ENCODE peak calls at places on chromosomes 13 and 19, in ten cellular contexts. V, J, X, S, G, Q, K, O, Z and E are unnamed samples.
A peak's percentile ranks its signal among the peaks of the same experiment; 100 is the strongest.

GRCh38 chr19:34184880-34185491 is 12.7 kb downstream of the LSM14A start:
- DNase-seq in V (no peak), J (no peak), X (no peak), S (no peak), G (no peak), Q (no peak), K (no peak), O (no peak), Z (no peak), E (no peak)

GRCh38 chr19:13459351-13459750 is 46.9 kb downstream of the CACNA1A start:
- DNase-seq in V (no peak), J (no peak), X (peak; percentile 92), S (no peak), G (no peak), Q (no peak), K (no peak), O (peak; percentile 81), Z (no peak), E (no peak)

GRCh38 chr13:59970847-59971246 is 192.9 kb downstream of the DIAPH3 start:
- DNase-seq in V (no peak), J (no peak), X (no peak), S (no peak), G (no peak), Q (no peak), K (no peak), O (no peak), Z (no peak), E (no peak)

GRCh38 chr19:41808663-41809566 is 12.5 kb downstream of the CEACAM3 start:
- DNase-seq in V (no peak), J (no peak), X (no peak), S (peak; percentile 48), G (no peak), Q (no peak), K (no peak), O (no peak), Z (no peak), E (no peak)

GRCh38 chr13:97140611-97141010 is 81.5 kb upstream of the MBNL2 start:
- DNase-seq in V (no peak), J (no peak), X (no peak), S (no peak), G (no peak), Q (no peak), K (no peak), O (no peak), Z (no peak), E (peak; percentile 59)

GRCh38 chr19:38062959-38063786 is 156.2 kb downstream of the SIPA1L3 start:
- DNase-seq in V (peak; percentile 46), J (no peak), X (peak; percentile 38), S (no peak), G (peak; percentile 32), Q (no peak), K (peak; percentile 43), O (no peak), Z (no peak), E (no peak)

GRCh38 chr13:100528820-100529219 is 59.8 kb downstream of the GGACT start:
- DNase-seq in V (no peak), J (no peak), X (no peak), S (no peak), G (no peak), Q (no peak), K (no peak), O (peak; percentile 52), Z (no peak), E (no peak)

GRCh38 chr19:10565028-10565566 is 713 bp downstream of the KRI1 start:
- DNase-seq in V (peak; percentile 50), J (peak; percentile 67), X (peak; percentile 81), S (peak; percentile 45), G (peak; percentile 50), Q (peak; percentile 48), K (peak; percentile 20), O (peak; percentile 98), Z (no peak), E (no peak)

GRCh38 chr19:12952488-12953455 is 4.3 kb downstream of the GADD45GIP1 start:
- DNase-seq in V (no peak), J (no peak), X (no peak), S (no peak), G (no peak), Q (no peak), K (peak; percentile 87), O (peak; percentile 97), Z (no peak), E (no peak)

GRCh38 chr13:20311022-20311421 is 78.9 kb upstream of the GJB6 start:
- DNase-seq in V (no peak), J (no peak), X (no peak), S (no peak), G (no peak), Q (no peak), K (no peak), O (no peak), Z (no peak), E (no peak)

GRCh38 chr13:73065665-73066350 is 7.0 kb downstream of the KLF5 start:
- DNase-seq in V (no peak), J (no peak), X (no peak), S (no peak), G (no peak), Q (no peak), K (no peak), O (no peak), Z (no peak), E (no peak)

GRCh38 chr13:38718374-38718773 is 31.5 kb downstream of the FREM2 start:
- DNase-seq in V (no peak), J (no peak), X (no peak), S (no peak), G (no peak), Q (no peak), K (no peak), O (no peak), Z (no peak), E (no peak)

GRCh38 chr19:35720648-35721047 is 2.8 kb downstream of the KMT2B start:
- DNase-seq in V (no peak), J (no peak), X (no peak), S (no peak), G (no peak), Q (no peak), K (no peak), O (peak; percentile 80), Z (no peak), E (no peak)

GRCh38 chr19:31121501-31121900 is 227.7 kb downstream of the TSHZ3 start:
- DNase-seq in V (no peak), J (no peak), X (no peak), S (no peak), G (no peak), Q (no peak), K (no peak), O (no peak), Z (no peak), E (no peak)

GRCh38 chr19:2533686-2534085 is 57.8 kb downstream of the GADD45B start:
- DNase-seq in V (no peak), J (no peak), X (no peak), S (no peak), G (no peak), Q (no peak), K (no peak), O (no peak), Z (no peak), E (no peak)

GRCh38 chr19:29176981-29177754 is 35.8 kb downstream of the UQCRFS1 start:
- DNase-seq in V (no peak), J (no peak), X (no peak), S (no peak), G (no peak), Q (no peak), K (no peak), O (no peak), Z (no peak), E (no peak)

GRCh38 chr13:20691616-20692015 is 11.9 kb upstream of the IL17D start:
- DNase-seq in V (no peak), J (no peak), X (no peak), S (no peak), G (no peak), Q (no peak), K (no peak), O (no peak), Z (no peak), E (no peak)

GRCh38 chr19:3250675-3251074 is 26.2 kb downstream of the CELF5 start:
- DNase-seq in V (no peak), J (no peak), X (no peak), S (no peak), G (no peak), Q (no peak), K (no peak), O (peak; percentile 69), Z (no peak), E (no peak)

GRCh38 chr19:1064661-1065605 is 2.0 kb upstream of the ARHGAP45 start:
- DNase-seq in V (peak; percentile 86), J (peak; percentile 73), X (peak; percentile 87), S (peak; percentile 79), G (peak; percentile 51), Q (peak; percentile 71), K (peak; percentile 67), O (peak; percentile 97), Z (no peak), E (peak; percentile 71)
- H3K4me1 ChIP-seq in V (peaks cover 18% of the 10 kb centered on the region), J (peaks cover 35% of the 10 kb centered on the region), X (peaks cover 12% of the 10 kb centered on the region), S (peaks cover 16% of the 10 kb centered on the region), G (no peaks in the 10 kb centered on the region), Q (peaks cover 43% of the 10 kb centered on the region), K (no peaks in the 10 kb centered on the region), O (no peaks in the 10 kb centered on the region), Z (peaks cover 8% of the 10 kb centered on the region), E (peaks cover 26% of the 10 kb centered on the region)

GRCh38 chr13:46552888-46553520 is at the start of gene LRCH1:
- DNase-seq in V (peak; percentile 94), J (peak; percentile 90), X (peak; percentile 91), S (peak; percentile 93), G (peak; percentile 87), Q (peak; percentile 80), K (peak; percentile 93), O (peak; percentile 97), Z (peak; percentile 69), E (peak; percentile 90)
- H3K27ac ChIP-seq in V (peak within 1 kb of the TSS; percentile 42), J (peak within 1 kb of the TSS; percentile 90), X (no peak within 1 kb of the TSS), S (peak within 1 kb of the TSS; percentile 90), G (peak within 1 kb of the TSS; percentile 99), Q (peak within 1 kb of the TSS; percentile 79), K (peak within 1 kb of the TSS; percentile 93), O (peak within 1 kb of the TSS; percentile 87), Z (peak within 1 kb of the TSS; percentile 95), E (peak within 1 kb of the TSS; percentile 94)

DNA sequence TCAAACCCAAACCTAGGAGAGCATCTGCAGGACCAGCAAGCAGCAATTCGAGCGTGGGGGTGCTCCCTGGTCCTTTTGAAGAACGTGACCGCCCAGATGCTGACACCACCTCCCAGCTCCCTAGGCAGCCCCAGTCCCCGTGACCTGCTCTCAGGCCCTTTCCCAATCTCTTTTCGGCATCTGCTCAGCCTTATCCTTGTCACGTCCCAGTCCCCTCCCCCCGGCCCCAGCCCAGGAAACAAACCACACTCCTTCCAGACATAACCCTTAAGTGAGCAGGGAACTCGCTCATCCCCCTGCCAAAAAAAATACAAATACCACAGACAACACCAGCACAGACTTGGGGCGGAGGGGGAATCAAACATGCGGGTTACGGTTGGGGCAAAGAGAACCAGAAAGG is 3.3 kb downstream of the MLLT1 start:
- DNase-seq in V (peak; percentile 26), J (no peak), X (no peak), S (no peak), G (peak; percentile 81), Q (no peak), K (peak; percentile 88), O (peak; percentile 95), Z (no peak), E (no peak)
- H3K4me1 ChIP-seq in V (peaks cover 76% of the 10 kb centered on the region), J (peaks cover 9% of the 10 kb centered on the region), X (peaks cover 46% of the 10 kb centered on the region), S (peaks cover 52% of the 10 kb centered on the region), G (peaks cover 21% of the 10 kb centered on the region), Q (peaks cover 52% of the 10 kb centered on the region), K (peaks cover 49% of the 10 kb centered on the region), O (peaks cover 75% of the 10 kb centered on the region), Z (peaks cover 30% of the 10 kb centered on the region), E (peaks cover 50% of the 10 kb centered on the region)

DNA sequence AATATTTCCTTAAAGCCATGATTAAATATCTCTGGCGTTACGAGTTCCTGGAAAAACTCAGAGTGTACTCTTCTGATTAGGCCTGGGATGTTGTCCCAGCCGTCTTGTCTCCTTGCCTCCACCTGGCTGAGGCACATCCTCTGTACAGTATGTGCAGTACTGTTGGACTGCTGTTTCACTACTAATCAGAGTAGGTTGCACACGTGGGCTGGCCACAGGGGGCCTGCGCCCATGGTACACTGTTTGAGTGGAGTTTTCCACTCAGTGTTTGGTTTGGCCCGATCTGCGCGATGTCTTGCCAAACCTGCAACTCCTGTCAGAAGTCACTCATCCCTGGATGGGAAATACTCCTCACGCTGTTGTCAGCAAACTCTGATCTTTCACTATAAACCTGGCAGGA is 189.6 kb upstream of the CSNK1A1L start:
- DNase-seq in V (no peak), J (no peak), X (no peak), S (peak; percentile 48), G (no peak), Q (no peak), K (peak; percentile 46), O (peak; percentile 71), Z (no peak), E (no peak)
- H3K27ac ChIP-seq in V (no peak overlapping the region), J (no peak overlapping the region), X (no peak overlapping the region), S (no peak overlapping the region), G (no peak overlapping the region), Q (no peak overlapping the region), K (no peak overlapping the region), O (peak overlapping the region; percentile 21), Z (no peak overlapping the region), E (no peak overlapping the region)